ENCODE peak calls at places on chromosomes 6 and 20, in nine cellular contexts. One of them, this sample, is unnamed.

GRCh38 chr6:135739288-135739687 is 112.2 kb upstream of the PDE7B start:
- DNase-seq in hepatocyte: no peak
- DNase-seq in nucleus accumbens: no peak
- DNase-seq in SHP77: no peak
- DNase-seq in epithelial cell of prostate: no peak
- DNase-seq in activated CD8-positive, alpha-beta memory T cell treated with anti-CD3 and anti-CD28 coated beads for 48 hours: no peak
- DNase-seq in GM12865: no peak
- DNase-seq in GM04504: peak
- DNase-seq in COLO829: no peak
- DNase-seq in this sample: no peak

GRCh38 chr6:129634411-129635230 is 75.4 kb downstream of the ARHGAP18 start:
- DNase-seq in hepatocyte: no peak
- DNase-seq in nucleus accumbens: no peak
- DNase-seq in SHP77: no peak
- DNase-seq in epithelial cell of prostate: no peak
- DNase-seq in activated CD8-positive, alpha-beta memory T cell treated with anti-CD3 and anti-CD28 coated beads for 48 hours: no peak
- DNase-seq in GM12865: no peak
- DNase-seq in GM04504: no peak
- DNase-seq in COLO829: no peak
- DNase-seq in this sample: no peak

GRCh38 chr20:12928358-12928754 is 80.4 kb upstream of the SPTLC3 start:
- DNase-seq in hepatocyte: no peak
- DNase-seq in nucleus accumbens: no peak
- DNase-seq in SHP77: no peak
- DNase-seq in epithelial cell of prostate: no peak
- DNase-seq in activated CD8-positive, alpha-beta memory T cell treated with anti-CD3 and anti-CD28 coated beads for 48 hours: no peak
- DNase-seq in GM12865: no peak
- DNase-seq in GM04504: no peak
- DNase-seq in COLO829: no peak
- DNase-seq in this sample: no peak

GRCh38 chr6:170253226-170253909 is 37.5 kb downstream of the DLL1 start:
- DNase-seq in hepatocyte: no peak
- DNase-seq in nucleus accumbens: no peak
- DNase-seq in SHP77: no peak
- DNase-seq in epithelial cell of prostate: no peak
- DNase-seq in activated CD8-positive, alpha-beta memory T cell treated with anti-CD3 and anti-CD28 coated beads for 48 hours: no peak
- DNase-seq in GM12865: no peak
- DNase-seq in GM04504: no peak
- DNase-seq in COLO829: no peak
- DNase-seq in this sample: no peak

GRCh38 chr20:16349518-16350295 is 223.5 kb downstream of the KIF16B start:
- DNase-seq in hepatocyte: no peak
- DNase-seq in nucleus accumbens: no peak
- DNase-seq in SHP77: no peak
- DNase-seq in epithelial cell of prostate: no peak
- DNase-seq in activated CD8-positive, alpha-beta memory T cell treated with anti-CD3 and anti-CD28 coated beads for 48 hours: no peak
- DNase-seq in GM12865: no peak
- DNase-seq in GM04504: peak
- DNase-seq in COLO829: no peak
- DNase-seq in this sample: no peak

GRCh38 chr6:24891004-24891403 is 44.8 kb downstream of the RIPOR2 start:
- DNase-seq in hepatocyte: no peak
- DNase-seq in nucleus accumbens: no peak
- DNase-seq in SHP77: no peak
- DNase-seq in epithelial cell of prostate: no peak
- DNase-seq in activated CD8-positive, alpha-beta memory T cell treated with anti-CD3 and anti-CD28 coated beads for 48 hours: no peak
- DNase-seq in GM12865: no peak
- DNase-seq in GM04504: no peak
- DNase-seq in COLO829: no peak
- DNase-seq in this sample: no peak

GRCh38 chr6:70337379-70338073 is 34.6 kb upstream of the COL9A1 start:
- DNase-seq in hepatocyte: peak
- DNase-seq in nucleus accumbens: no peak
- DNase-seq in SHP77: no peak
- DNase-seq in epithelial cell of prostate: no peak
- DNase-seq in activated CD8-positive, alpha-beta memory T cell treated with anti-CD3 and anti-CD28 coated beads for 48 hours: no peak
- DNase-seq in GM12865: no peak
- DNase-seq in GM04504: no peak
- DNase-seq in COLO829: no peak
- DNase-seq in this sample: no peak

GRCh38 chr20:12023169-12023795 is 105.6 kb downstream of the BTBD3 start:
- DNase-seq in hepatocyte: no peak
- DNase-seq in nucleus accumbens: no peak
- DNase-seq in SHP77: no peak
- DNase-seq in epithelial cell of prostate: no peak
- DNase-seq in activated CD8-positive, alpha-beta memory T cell treated with anti-CD3 and anti-CD28 coated beads for 48 hours: no peak
- DNase-seq in GM12865: no peak
- DNase-seq in GM04504: no peak
- DNase-seq in COLO829: no peak
- DNase-seq in this sample: no peak

GRCh38 chr6:23828861-23829260 is 297.2 kb upstream of the NRSN1 start:
- DNase-seq in hepatocyte: no peak
- DNase-seq in nucleus accumbens: no peak
- DNase-seq in SHP77: no peak
- DNase-seq in epithelial cell of prostate: no peak
- DNase-seq in activated CD8-positive, alpha-beta memory T cell treated with anti-CD3 and anti-CD28 coated beads for 48 hours: no peak
- DNase-seq in GM12865: no peak
- DNase-seq in GM04504: no peak
- DNase-seq in COLO829: no peak
- DNase-seq in this sample: no peak

GRCh38 chr20:3084283-3084985 is at the start of gene AVP:
- DNase-seq in hepatocyte: no peak
- DNase-seq in nucleus accumbens: no peak
- DNase-seq in SHP77: no peak
- DNase-seq in epithelial cell of prostate: no peak
- DNase-seq in activated CD8-positive, alpha-beta memory T cell treated with anti-CD3 and anti-CD28 coated beads for 48 hours: no peak
- DNase-seq in GM12865: no peak
- DNase-seq in GM04504: no peak
- DNase-seq in COLO829: no peak
- DNase-seq in this sample: no peak

GRCh38 chr6:4895971-4896370 is 107.9 kb downstream of the RPP40 start:
- DNase-seq in hepatocyte: no peak
- DNase-seq in nucleus accumbens: no peak
- DNase-seq in SHP77: no peak
- DNase-seq in epithelial cell of prostate: no peak
- DNase-seq in activated CD8-positive, alpha-beta memory T cell treated with anti-CD3 and anti-CD28 coated beads for 48 hours: no peak
- DNase-seq in GM12865: no peak
- DNase-seq in GM04504: no peak
- DNase-seq in COLO829: no peak
- DNase-seq in this sample: no peak

GRCh38 chr6:111720931-111721496 is 115.3 kb upstream of the TRAF3IP2 start:
- DNase-seq in hepatocyte: no peak
- DNase-seq in nucleus accumbens: no peak
- DNase-seq in SHP77: no peak
- DNase-seq in epithelial cell of prostate: no peak
- DNase-seq in activated CD8-positive, alpha-beta memory T cell treated with anti-CD3 and anti-CD28 coated beads for 48 hours: no peak
- DNase-seq in GM12865: no peak
- DNase-seq in GM04504: no peak
- DNase-seq in COLO829: no peak
- DNase-seq in this sample: no peak

GRCh38 chr6:11384531-11385309 is 152.3 kb upstream of the NEDD9 start:
- DNase-seq in hepatocyte: no peak
- DNase-seq in nucleus accumbens: no peak
- DNase-seq in SHP77: no peak
- DNase-seq in epithelial cell of prostate: no peak
- DNase-seq in activated CD8-positive, alpha-beta memory T cell treated with anti-CD3 and anti-CD28 coated beads for 48 hours: no peak
- DNase-seq in GM12865: no peak
- DNase-seq in GM04504: peak
- DNase-seq in COLO829: no peak
- DNase-seq in this sample: no peak